ENCODE peak calls at places on chromosomes 3 and 15, in nine cellular contexts. One of them, this sample, is unnamed.

GRCh38 chr15:91124155-91124554 is 24.1 kb downstream of the SV2B start:
- DNase-seq in aorta: no peak
- DNase-seq in CD8-positive, alpha-beta memory T cell: no peak
- DNase-seq in mesendoderm: no peak
- DNase-seq in endodermal cell: no peak
- DNase-seq in IMR-90: no peak
- DNase-seq in iPS DF 6.9: no peak
- DNase-seq in breast epithelium: no peak
- DNase-seq in pancreas: no peak
- DNase-seq in this sample: no peak

GRCh38 chr15:38010390-38010789 is 76.0 kb downstream of the TMCO5A start:
- DNase-seq in aorta: peak; percentile 37
- DNase-seq in CD8-positive, alpha-beta memory T cell: no peak
- DNase-seq in mesendoderm: peak; percentile 40
- DNase-seq in endodermal cell: no peak
- DNase-seq in IMR-90: no peak
- DNase-seq in iPS DF 6.9: no peak
- DNase-seq in breast epithelium: no peak
- DNase-seq in pancreas: no peak
- DNase-seq in this sample: no peak

GRCh38 chr3:114850913-114851312 is 296.2 kb downstream of the ZBTB20 start:
- DNase-seq in aorta: no peak
- DNase-seq in CD8-positive, alpha-beta memory T cell: no peak
- DNase-seq in mesendoderm: no peak
- DNase-seq in endodermal cell: no peak
- DNase-seq in IMR-90: peak; percentile 12
- DNase-seq in iPS DF 6.9: no peak
- DNase-seq in breast epithelium: no peak
- DNase-seq in pancreas: no peak
- DNase-seq in this sample: no peak

GRCh38 chr3:138862924-138863775 is 28.4 kb upstream of the PIK3CB start:
- DNase-seq in aorta: no peak
- DNase-seq in CD8-positive, alpha-beta memory T cell: no peak
- DNase-seq in mesendoderm: peak; percentile 90
- DNase-seq in endodermal cell: peak; percentile 87
- DNase-seq in IMR-90: peak; percentile 76
- DNase-seq in iPS DF 6.9: no peak
- DNase-seq in breast epithelium: no peak
- DNase-seq in pancreas: peak; percentile 70
- DNase-seq in this sample: no peak

GRCh38 chr3:122929576-122930365 is 97.8 kb downstream of the SEMA5B start:
- DNase-seq in aorta: no peak
- DNase-seq in CD8-positive, alpha-beta memory T cell: no peak
- DNase-seq in mesendoderm: no peak
- DNase-seq in endodermal cell: no peak
- DNase-seq in IMR-90: no peak
- DNase-seq in iPS DF 6.9: no peak
- DNase-seq in breast epithelium: no peak
- DNase-seq in pancreas: no peak
- DNase-seq in this sample: no peak

GRCh38 chr15:35738370-35738769 is 192.4 kb upstream of the DPH6 start:
- DNase-seq in aorta: no peak
- DNase-seq in CD8-positive, alpha-beta memory T cell: no peak
- DNase-seq in mesendoderm: peak; percentile 75
- DNase-seq in endodermal cell: peak; percentile 59
- DNase-seq in IMR-90: peak; percentile 20
- DNase-seq in iPS DF 6.9: no peak
- DNase-seq in breast epithelium: no peak
- DNase-seq in pancreas: no peak
- DNase-seq in this sample: no peak

GRCh38 chr15:100048736-100049135 is 293.0 kb downstream of the ADAMTS17 start:
- DNase-seq in aorta: no peak
- DNase-seq in CD8-positive, alpha-beta memory T cell: no peak
- DNase-seq in mesendoderm: no peak
- DNase-seq in endodermal cell: no peak
- DNase-seq in IMR-90: no peak
- DNase-seq in iPS DF 6.9: no peak
- DNase-seq in breast epithelium: no peak
- DNase-seq in pancreas: no peak
- DNase-seq in this sample: no peak

GRCh38 chr3:182912476-182912875 is 67.9 kb downstream of the DCUN1D1 start:
- DNase-seq in aorta: no peak
- DNase-seq in CD8-positive, alpha-beta memory T cell: no peak
- DNase-seq in mesendoderm: peak; percentile 28
- DNase-seq in endodermal cell: no peak
- DNase-seq in IMR-90: no peak
- DNase-seq in iPS DF 6.9: no peak
- DNase-seq in breast epithelium: no peak
- DNase-seq in pancreas: no peak
- DNase-seq in this sample: no peak

GRCh38 chr3:129934234-129935123 is 40.0 kb upstream of the TRH start:
- DNase-seq in aorta: no peak
- DNase-seq in CD8-positive, alpha-beta memory T cell: no peak
- DNase-seq in mesendoderm: peak; percentile 56
- DNase-seq in endodermal cell: peak; percentile 77
- DNase-seq in IMR-90: peak; percentile 16
- DNase-seq in iPS DF 6.9: no peak
- DNase-seq in breast epithelium: no peak
- DNase-seq in pancreas: no peak
- DNase-seq in this sample: no peak

GRCh38 chr15:94592495-94592894 is 361.1 kb downstream of the MCTP2 start:
- DNase-seq in aorta: no peak
- DNase-seq in CD8-positive, alpha-beta memory T cell: no peak
- DNase-seq in mesendoderm: no peak
- DNase-seq in endodermal cell: no peak
- DNase-seq in IMR-90: no peak
- DNase-seq in iPS DF 6.9: no peak
- DNase-seq in breast epithelium: no peak
- DNase-seq in pancreas: no peak
- DNase-seq in this sample: no peak

GRCh38 chr15:78323693-78324092 is 16.5 kb upstream of the CRABP1 start:
- DNase-seq in aorta: no peak
- DNase-seq in CD8-positive, alpha-beta memory T cell: no peak
- DNase-seq in mesendoderm: no peak
- DNase-seq in endodermal cell: no peak
- DNase-seq in IMR-90: no peak
- DNase-seq in iPS DF 6.9: no peak
- DNase-seq in breast epithelium: no peak
- DNase-seq in pancreas: no peak
- DNase-seq in this sample: no peak

GRCh38 chr3:120765830-120766511 is 23.4 kb downstream of the GTF2E1 start:
- DNase-seq in aorta: no peak
- DNase-seq in CD8-positive, alpha-beta memory T cell: no peak
- DNase-seq in mesendoderm: no peak
- DNase-seq in endodermal cell: no peak
- DNase-seq in IMR-90: no peak
- DNase-seq in iPS DF 6.9: no peak
- DNase-seq in breast epithelium: no peak
- DNase-seq in pancreas: no peak
- DNase-seq in this sample: no peak

DNA sequence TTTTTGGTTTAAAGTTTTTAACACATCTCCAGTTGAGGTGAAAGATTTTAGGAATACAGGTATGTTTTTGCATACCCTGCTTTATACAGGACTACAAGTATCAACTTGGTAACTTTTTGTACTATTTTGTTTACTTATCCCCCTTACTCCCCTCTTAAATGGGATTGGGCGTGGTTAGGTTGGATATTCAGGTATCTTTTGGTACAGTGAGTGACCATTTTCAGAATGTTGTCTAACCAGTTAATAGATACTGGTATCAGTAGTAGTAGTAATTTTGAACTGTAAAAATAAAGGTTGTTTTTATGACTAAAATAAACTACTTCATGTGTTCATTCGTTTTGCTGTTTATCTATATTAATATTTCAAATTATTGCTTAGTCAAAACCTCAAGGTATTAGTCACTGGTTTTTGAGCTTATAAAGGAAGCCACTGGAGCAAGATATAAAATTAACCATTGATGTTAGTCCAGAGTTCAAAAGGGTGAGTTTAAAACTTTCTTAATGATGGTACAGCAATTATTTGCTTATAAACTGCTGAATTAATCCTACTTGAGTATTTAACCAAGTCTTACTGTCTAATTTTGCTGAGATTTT is 3.3 kb downstream of the MME start:
- DNase-seq in aorta: no peak
- DNase-seq in CD8-positive, alpha-beta memory T cell: no peak
- DNase-seq in mesendoderm: no peak
- DNase-seq in endodermal cell: no peak
- DNase-seq in IMR-90: peak; percentile 20
- DNase-seq in iPS DF 6.9: no peak
- DNase-seq in breast epithelium: no peak
- DNase-seq in pancreas: no peak
- DNase-seq in this sample: no peak
- H3K36me3 ChIP-seq in aorta: no peaks in the 10 kb centered on the region
- H3K36me3 ChIP-seq in CD8-positive, alpha-beta memory T cell: no peaks in the 10 kb centered on the region
- H3K36me3 ChIP-seq in mesendoderm: no peaks in the 10 kb centered on the region
- H3K36me3 ChIP-seq in endodermal cell: peaks cover 9% of the 10 kb centered on the region
- H3K36me3 ChIP-seq in IMR-90: peaks cover 2% of the 10 kb centered on the region
- H3K36me3 ChIP-seq in iPS DF 6.9: no peaks in the 10 kb centered on the region
- H3K36me3 ChIP-seq in breast epithelium: no peaks in the 10 kb centered on the region
- H3K36me3 ChIP-seq in pancreas: no peaks in the 10 kb centered on the region
- H3K36me3 ChIP-seq in this sample: no peaks in the 10 kb centered on the region

GRCh38 chr3:197507541-197507940 is 48.2 kb downstream of the BDH1 start:
- DNase-seq in aorta: no peak
- DNase-seq in CD8-positive, alpha-beta memory T cell: no peak
- DNase-seq in mesendoderm: no peak
- DNase-seq in endodermal cell: no peak
- DNase-seq in IMR-90: no peak
- DNase-seq in iPS DF 6.9: no peak
- DNase-seq in breast epithelium: no peak
- DNase-seq in pancreas: no peak
- DNase-seq in this sample: no peak
- H3K27ac ChIP-seq in aorta: no peak overlapping the region
- H3K27ac ChIP-seq in CD8-positive, alpha-beta memory T cell: no peak overlapping the region
- H3K27ac ChIP-seq in mesendoderm: no peak overlapping the region
- H3K27ac ChIP-seq in endodermal cell: no peak overlapping the region
- H3K27ac ChIP-seq in IMR-90: no peak overlapping the region
- H3K27ac ChIP-seq in iPS DF 6.9: no peak overlapping the region
- H3K27ac ChIP-seq in breast epithelium: no peak overlapping the region
- H3K27ac ChIP-seq in pancreas: no peak overlapping the region
- H3K27ac ChIP-seq in this sample: no peak overlapping the region

GRCh38 chr3:95212117-95212516 is 1149.3 kb downstream of the NSUN3 start:
- DNase-seq in aorta: no peak
- DNase-seq in CD8-positive, alpha-beta memory T cell: no peak
- DNase-seq in mesendoderm: peak; percentile 41
- DNase-seq in endodermal cell: no peak
- DNase-seq in IMR-90: no peak
- DNase-seq in iPS DF 6.9: no peak
- DNase-seq in breast epithelium: no peak
- DNase-seq in pancreas: no peak
- DNase-seq in this sample: no peak
- H3K27me3 ChIP-seq in aorta: no peaks in the 10 kb centered on the region
- H3K27me3 ChIP-seq in CD8-positive, alpha-beta memory T cell: no peaks in the 10 kb centered on the region
- H3K27me3 ChIP-seq in mesendoderm: no peaks in the 10 kb centered on the region
- H3K27me3 ChIP-seq in endodermal cell: no peaks in the 10 kb centered on the region
- H3K27me3 ChIP-seq in IMR-90: no peaks in the 10 kb centered on the region
- H3K27me3 ChIP-seq in iPS DF 6.9: no peaks in the 10 kb centered on the region
- H3K27me3 ChIP-seq in breast epithelium: no peaks in the 10 kb centered on the region
- H3K27me3 ChIP-seq in pancreas: no peaks in the 10 kb centered on the region
- H3K27me3 ChIP-seq in this sample: no peaks in the 10 kb centered on the region

GRCh38 chr3:187720337-187720670 is 17.9 kb upstream of the RTP2 start:
- DNase-seq in aorta: no peak
- DNase-seq in CD8-positive, alpha-beta memory T cell: no peak
- DNase-seq in mesendoderm: no peak
- DNase-seq in endodermal cell: no peak
- DNase-seq in IMR-90: no peak
- DNase-seq in iPS DF 6.9: no peak
- DNase-seq in breast epithelium: no peak
- DNase-seq in pancreas: no peak
- DNase-seq in this sample: no peak
- H3K36me3 ChIP-seq in aorta: peaks cover 2% of the 10 kb centered on the region
- H3K36me3 ChIP-seq in CD8-positive, alpha-beta memory T cell: peaks cover 12% of the 10 kb centered on the region
- H3K36me3 ChIP-seq in mesendoderm: no peaks in the 10 kb centered on the region
- H3K36me3 ChIP-seq in endodermal cell: no peaks in the 10 kb centered on the region
- H3K36me3 ChIP-seq in IMR-90: peaks cover 38% of the 10 kb centered on the region
- H3K36me3 ChIP-seq in iPS DF 6.9: peaks cover 15% of the 10 kb centered on the region
- H3K36me3 ChIP-seq in breast epithelium: peaks cover 18% of the 10 kb centered on the region
- H3K36me3 ChIP-seq in pancreas: no peaks in the 10 kb centered on the region
- H3K36me3 ChIP-seq in this sample: peaks cover 46% of the 10 kb centered on the region